ENCODE peak calls at places on chromosomes 5 and 9, in six cellular contexts. G is SK-N-SH, Y is K562, T is GM12878, H is HepG2, W is H1. O is an unnamed sample. For H3K27me3, the result is how much of the 10 kb centered on the place peaks cover.

GRCh38 chr5:78361226-78361993 is 993 bp downstream of the SCAMP1 start:
- DNase-seq in Y (peak), T (no peak), G (peak), W (no peak), H (peak), O (peak)

GRCh38 chr9:104074876-104075275 is 19.2 kb upstream of the SMC2 start:
- DNase-seq in W (no peak), Y (no peak), H (peak), T (no peak), G (no peak), O (no peak)

GRCh38 chr9:32378496-32378895 is 5.9 kb upstream of the ACO1 start:
- DNase-seq in W (no peak), Y (peak), H (peak), G (peak), T (peak), O (peak)

GRCh38 chr5:111245654-111246053 is 21.5 kb downstream of the CAMK4 start:
- DNase-seq in W (no peak), G (no peak), Y (no peak), H (no peak), T (no peak), O (no peak)

GRCh38 chr5:139900546-139901250 is 105.1 kb downstream of the PSD2 start:
- DNase-seq in T (no peak), W (no peak), Y (no peak), G (no peak), H (no peak), O (no peak)

GRCh38 chr5:150137168-150137957 is 18.3 kb downstream of the PDGFRB start:
- DNase-seq in W (no peak), H (peak), G (no peak), T (no peak), Y (no peak), O (no peak)

GRCh38 chr5:92017786-92018185 is 634.7 kb upstream of the ARRDC3 start:
- DNase-seq in T (no peak), H (no peak), Y (no peak), G (no peak), W (no peak), O (no peak)

GRCh38 chr5:90939208-90939607 is 380.6 kb downstream of the ADGRV1 start:
- DNase-seq in T (no peak), Y (no peak), G (no peak), W (no peak), H (no peak), O (no peak)

GRCh38 chr5:115349001-115349817 is 52.8 kb upstream of the CCDC112 start:
- DNase-seq in H (peak), W (no peak), T (no peak), G (no peak), Y (no peak), O (no peak)

GRCh38 chr5:63201738-63202137 is 623.1 kb downstream of the LRRC70 start:
- DNase-seq in H (no peak), Y (no peak), T (no peak), W (no peak), G (no peak), O (no peak)

GRCh38 chr9:129430940-129431693 is 189.8 kb downstream of the C9orf50 start:
- DNase-seq in Y (no peak), G (no peak), W (no peak), T (no peak), H (no peak), O (no peak)

GRCh38 chr5:147935032-147935431 is 28.7 kb upstream of the C5orf46 start:
- DNase-seq in G (peak), H (peak), W (no peak), Y (no peak), T (no peak), O (peak)

GRCh38 chr9:117448066-117448465 is 33.2 kb upstream of the ASTN2 start:
- DNase-seq in T (no peak), W (no peak), G (peak), Y (no peak), H (no peak), O (no peak)

GRCh38 chr5:125088522-125089105 is 342.2 kb upstream of the ZNF608 start:
- DNase-seq in W (no peak), T (no peak), Y (no peak), G (no peak), H (no peak), O (no peak)

GRCh38 chr9:31023793-31024192 is 1360.7 kb upstream of the ACO1 start:
- DNase-seq in T (no peak), H (no peak), W (no peak), Y (no peak), G (peak), O (no peak)

GRCh38 chr5:177065480-177065879 is 21.2 kb upstream of the FGFR4 start:
- DNase-seq in G (no peak), W (no peak), H (no peak), Y (no peak), T (no peak), O (no peak)

GRCh38 chr5:126009566-126009965 is 413.6 kb upstream of the GRAMD2B start:
- DNase-seq in Y (no peak), G (no peak), H (no peak), W (peak), T (no peak), O (no peak)

GRCh38 chr5:177094224-177095087 is 7.7 kb downstream of the FGFR4 start:
- DNase-seq in W (no peak), H (peak), Y (no peak), G (peak), T (no peak), O (no peak)

GRCh38 chr9:109143881-109144562 is 23.0 kb downstream of the FRRS1L start:
- DNase-seq in Y (peak), H (peak), W (no peak), G (peak), T (peak), O (no peak)

GRCh38 chr5:41835625-41836024 is 34.6 kb downstream of the OXCT1 start:
- DNase-seq in W (no peak), H (no peak), Y (no peak), T (no peak), G (peak), O (no peak)

GRCh38 chr9:25678846-25679360 is 659 bp upstream of the TUSC1 start:
- DNase-seq in G (no peak), Y (no peak), W (no peak), T (no peak), H (no peak), O (no peak)

GRCh38 chr9:109454041-109454440 is 44.1 kb downstream of the PTPN3 start:
- DNase-seq in G (no peak), W (no peak), Y (no peak), T (no peak), H (no peak), O (no peak)

GRCh38 chr9:133605446-133605845 is 3.7 kb downstream of the FAM163B start:
- DNase-seq in Y (no peak), W (no peak), T (no peak), H (no peak), G (no peak), O (no peak)

GRCh38 chr9:133606722-133607053 is 2.5 kb downstream of the FAM163B start:
- DNase-seq in H (no peak), W (no peak), Y (no peak), T (no peak), G (no peak), O (no peak)

GRCh38 chr9:133604856-133605255 is 4.3 kb downstream of the FAM163B start:
- DNase-seq in T (no peak), Y (no peak), G (peak), W (no peak), H (no peak), O (no peak)

GRCh38 chr9:133607381-133607780 is 1.8 kb downstream of the FAM163B start:
- DNase-seq in G (no peak), T (no peak), Y (no peak), W (no peak), H (no peak), O (no peak)

GRCh38 chr9:133605856-133606721 is 3.1 kb downstream of the FAM163B start:
- DNase-seq in W (no peak), Y (no peak), T (no peak), G (no peak), H (no peak), O (no peak)
- H3K27me3 ChIP-seq in W (under half), Y (under half), T (under half), G (under half), H (half or more), O (under half)

DNA sequence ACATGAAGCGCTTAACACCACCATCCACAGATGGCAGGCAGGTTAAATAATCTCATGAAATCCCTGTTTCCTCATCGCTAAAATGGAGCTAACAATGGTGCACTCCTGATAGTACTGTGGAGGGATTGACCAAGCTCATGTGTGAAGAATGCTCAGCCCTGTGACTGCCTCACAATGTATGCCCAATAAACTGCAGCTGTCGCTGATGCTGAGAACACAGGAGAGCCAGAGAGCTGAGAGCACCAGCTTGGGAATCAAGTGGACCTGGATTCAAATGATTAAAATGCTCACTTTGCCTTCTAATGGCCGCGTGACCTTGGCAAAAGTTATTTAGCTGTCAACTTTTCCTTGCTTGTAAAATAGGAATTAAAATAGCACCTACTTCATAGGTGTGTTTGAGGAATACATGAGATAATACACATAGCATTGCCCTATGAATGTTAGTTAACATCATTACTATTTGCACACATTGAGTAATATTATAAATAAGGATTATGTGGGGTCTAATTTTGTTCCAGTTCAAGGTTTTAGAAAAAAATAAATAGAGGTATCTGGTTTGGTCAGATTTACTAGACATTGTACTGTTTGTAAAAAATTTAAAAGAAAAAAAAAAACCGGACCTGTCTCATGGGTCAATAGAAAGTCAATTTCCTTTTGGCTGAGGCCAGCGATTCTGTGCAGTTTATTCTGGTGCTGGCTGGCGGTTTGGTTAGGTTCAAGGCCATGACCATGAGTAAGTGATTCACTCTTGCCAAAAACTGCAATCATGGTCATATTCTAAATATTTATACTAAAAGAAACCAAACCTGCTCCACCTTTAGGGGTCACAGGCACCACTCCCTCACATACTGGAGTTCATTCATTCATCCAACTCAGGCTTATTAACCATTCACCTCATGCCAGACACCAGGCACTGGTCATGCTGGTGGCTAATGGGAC is 101.3 kb downstream of the SH3TC2 start:
- DNase-seq in W (no peak), H (no peak), Y (no peak), T (no peak), G (no peak), O (no peak)
- TF ChIP-seq GABPA in W (no peak), H (no peak), Y (no peak), T (no peak), G (no peak), O (no peak)

GRCh38 chr9:126752881-126753670 is 51.8 kb upstream of the ZBTB43 start:
- DNase-seq in W (peak), Y (no peak), T (no peak), G (no peak), H (no peak), O (no peak)

GRCh38 chr9:126754436-126755324 is 50.2 kb upstream of the ZBTB43 start:
- DNase-seq in T (no peak), H (no peak), G (no peak), W (no peak), Y (no peak), O (no peak)

GRCh38 chr9:126756238-126756637 is 48.6 kb upstream of the ZBTB43 start:
- DNase-seq in Y (no peak), H (no peak), G (no peak), T (no peak), W (no peak), O (no peak)

GRCh38 chr9:126756876-126757415 is 47.9 kb upstream of the ZBTB43 start:
- DNase-seq in Y (no peak), T (no peak), W (no peak), G (peak), H (no peak), O (no peak)

DNA sequence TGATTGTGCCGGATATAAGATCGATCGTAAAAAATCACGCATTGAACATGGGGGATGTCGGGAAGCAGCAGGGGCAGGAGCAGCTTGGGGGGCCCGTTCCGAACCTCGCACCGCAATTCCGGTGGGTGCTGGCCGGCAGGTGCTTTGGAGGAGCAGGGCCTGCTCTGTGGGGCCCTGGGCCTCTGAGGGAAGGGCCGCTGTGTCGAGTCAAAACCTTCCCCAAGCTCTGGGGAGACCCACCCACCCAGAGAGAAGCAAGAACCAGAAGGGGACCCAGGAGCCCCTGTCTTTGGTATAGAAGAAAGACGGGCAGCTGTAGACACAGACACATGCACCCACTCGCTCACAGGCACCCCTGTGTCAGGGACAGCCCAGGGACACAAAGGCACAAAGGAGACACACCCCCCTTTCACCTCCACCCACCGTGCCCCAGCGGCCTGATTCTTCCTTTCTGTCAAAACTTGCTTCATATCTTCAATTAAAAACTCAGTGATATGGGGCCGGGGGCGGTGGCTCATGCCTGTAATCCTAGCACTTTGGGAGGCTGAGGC is 49.4 kb upstream of the ZBTB43 start:
- DNase-seq in T (no peak), H (no peak), Y (no peak), G (no peak), W (no peak), O (no peak)
- H3K27me3 ChIP-seq in T (under half), H (under half), Y (under half), G (under half), W (under half), O (under half)

GRCh38 chr5:163595851-163596399 is 90.5 kb downstream of the MAT2B start:
- DNase-seq in T (no peak), H (no peak), W (no peak), G (no peak), Y (no peak), O (no peak)
- TF ChIP-seq GABPA in T (no peak), H (no peak), W (no peak), G (no peak), Y (no peak), O (no peak)

GRCh38 chr5:110072646-110073045 is 382.9 kb downstream of the MAN2A1 start:
- DNase-seq in G (no peak), W (no peak), T (no peak), H (no peak), Y (no peak), O (no peak)
- H3K27me3 ChIP-seq in G (under half), W (under half), T (under half), H (under half), Y (under half), O (under half)

GRCh38 chr5:163172540-163173337 is 264.7 kb upstream of the CCNG1 start:
- DNase-seq in W (no peak), Y (no peak), G (no peak), H (no peak), T (no peak), O (no peak)
- TF ChIP-seq GABPA in W (no peak), Y (no peak), G (no peak), H (no peak), T (no peak), O (no peak)

GRCh38 chr5:151456321-151456940 is 9.0 kb downstream of the SLC36A1 start:
- DNase-seq in H (no peak), G (no peak), T (no peak), Y (no peak), W (no peak), O (no peak)
- H3K27me3 ChIP-seq in H (under half), G (under half), T (under half), Y (under half), W (under half), O (under half)

DNA sequence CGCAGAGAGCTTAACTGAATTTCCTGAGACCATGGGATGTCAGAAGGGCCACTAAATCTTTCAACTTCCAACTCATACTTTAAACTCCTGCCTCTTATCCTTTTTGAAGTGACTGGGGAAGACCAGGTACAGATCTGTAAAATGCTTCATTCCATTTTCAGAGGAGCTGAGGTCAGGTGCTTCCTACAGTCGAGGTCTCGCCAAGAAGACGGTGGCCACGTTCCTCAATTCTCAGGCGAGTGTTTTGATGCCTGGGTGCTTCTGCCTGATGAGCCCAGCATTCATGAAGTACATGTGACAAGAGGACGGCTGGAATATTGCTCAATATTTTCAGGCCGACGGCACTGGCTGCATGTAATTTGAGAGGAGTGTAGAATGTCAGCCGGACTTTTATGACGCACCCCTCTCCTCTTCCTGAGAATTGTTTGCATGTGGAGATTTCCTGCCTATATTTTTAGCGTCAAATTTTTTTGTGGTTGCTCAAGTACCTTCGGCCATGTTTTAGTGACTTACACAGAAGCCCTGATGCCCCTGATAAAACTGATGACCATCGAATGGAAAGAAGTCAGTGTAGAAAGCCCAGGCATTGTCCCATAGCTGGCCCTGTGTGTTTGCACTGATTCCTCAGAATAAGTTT is 38.8 kb upstream of the GLRX start:
- DNase-seq in W (no peak), H (peak), Y (no peak), G (no peak), T (no peak), O (peak)
- TF ChIP-seq GABPA in W (no peak), H (no peak), Y (no peak), G (no peak), T (no peak), O (no peak)

O was measured in HL-60.